ENCODE peak calls at places on chromosomes 3 and 15, in seven cellular contexts. R is IMR-90, V is body of pancreas, B is WTC11, S is GM13976, U is natural killer cell, G is kidney epithelial cell. D is an unnamed sample.

GRCh38 chr3:194095464-194095863 is 40.5 kb upstream of the HES1 start:
- DNase-seq in B (no peak), U (no peak), G (no peak), V (peak), S (no peak), R (no peak), D (no peak)

GRCh38 chr15:40939909-40940801 is 11.0 kb downstream of the DLL4 start:
- DNase-seq in U (no peak), S (no peak), R (no peak), G (no peak), B (no peak), V (no peak), D (no peak)

GRCh38 chr3:196962108-196962929 is 6.3 kb downstream of the PIGZ start:
- DNase-seq in B (no peak), S (no peak), U (peak), G (no peak), V (no peak), R (no peak), D (no peak)

GRCh38 chr15:60720493-60721231 is 241.7 kb upstream of the ICE2 start:
- DNase-seq in V (no peak), B (no peak), G (no peak), R (no peak), U (no peak), S (peak), D (no peak)

GRCh38 chr15:74790080-74790916 is 8.4 kb downstream of the CSK start:
- DNase-seq in V (peak), G (peak), R (peak), B (no peak), U (no peak), S (peak), D (peak)

GRCh38 chr3:13296662-13297061 is 123.5 kb downstream of the NUP210 start:
- DNase-seq in U (no peak), B (no peak), V (no peak), R (no peak), G (no peak), S (no peak), D (no peak)

GRCh38 chr3:193720169-193720568 is 127.2 kb downstream of the OPA1 start:
- DNase-seq in U (no peak), R (no peak), V (no peak), G (no peak), B (no peak), S (no peak), D (no peak)

GRCh38 chr3:73572371-73572770 is 52.4 kb downstream of the PDZRN3 start:
- DNase-seq in V (no peak), B (no peak), R (no peak), U (no peak), G (no peak), S (no peak), D (no peak)

GRCh38 chr15:63381301-63382192 is at the start of gene CA12:
- DNase-seq in B (peak), U (no peak), R (peak), V (peak), S (no peak), G (no peak), D (no peak)

GRCh38 chr15:71224024-71224423 is 108.8 kb downstream of the THSD4 start:
- DNase-seq in B (no peak), R (no peak), S (no peak), U (no peak), V (no peak), G (no peak), D (no peak)

GRCh38 chr3:180265551-180265950 is 228.8 kb upstream of the PEX5L start:
- DNase-seq in S (no peak), B (no peak), V (no peak), R (peak), G (no peak), U (no peak), D (peak)

GRCh38 chr15:82047493-82048446 is 2.0 kb upstream of the MEX3B start:
- DNase-seq in U (no peak), B (peak), R (peak), V (no peak), S (no peak), G (no peak), D (peak)
- TF ChIP-seq CTCF in U (no peak), B (peak), R (no peak), V (no peak), S (no peak), G (no peak), D (no peak)

GRCh38 chr3:190258634-190259033 is 63.6 kb downstream of the CLDN1 start:
- DNase-seq in R (peak), V (no peak), G (peak), B (peak), U (no peak), S (no peak), D (no peak)

GRCh38 chr3:190261740-190262139 is 60.5 kb downstream of the CLDN1 start:
- DNase-seq in U (no peak), V (no peak), G (no peak), R (peak), S (no peak), B (no peak), D (no peak)

GRCh38 chr3:190265126-190265525 is 57.1 kb downstream of the CLDN1 start:
- DNase-seq in R (no peak), U (no peak), V (no peak), S (no peak), G (no peak), B (no peak), D (no peak)

GRCh38 chr3:190261015-190261414 is 61.2 kb downstream of the CLDN1 start:
- DNase-seq in S (no peak), V (no peak), U (no peak), B (no peak), R (peak), G (no peak), D (peak)

GRCh38 chr3:190260301-190260700 is 61.9 kb downstream of the CLDN1 start:
- DNase-seq in R (peak), S (no peak), G (no peak), B (no peak), V (no peak), U (no peak), D (peak)
- TF ChIP-seq CTCF in R (no peak), S (no peak), G (no peak), B (no peak), V (no peak), U (no peak), D (no peak)

GRCh38 chr15:83207622-83208356 is at the start of gene HDGFL3:
- DNase-seq in R (peak), U (peak), V (peak), G (no peak), S (peak), B (peak), D (peak)
- TF ChIP-seq CTCF in R (no peak), U (no peak), V (no peak), G (peak), S (no peak), B (no peak), D (peak)

GRCh38 chr3:186516645-186517044 is 27.5 kb downstream of the CRYGS start:
- DNase-seq in S (no peak), V (no peak), U (no peak), R (no peak), B (no peak), G (no peak), D (no peak)

GRCh38 chr3:186512570-186513302 is 31.4 kb downstream of the CRYGS start:
- DNase-seq in S (no peak), V (no peak), U (no peak), B (no peak), R (no peak), G (no peak), D (no peak)

GRCh38 chr3:186511702-186512101 is 32.5 kb downstream of the CRYGS start:
- DNase-seq in B (no peak), G (no peak), S (no peak), V (no peak), R (no peak), U (no peak), D (no peak)

GRCh38 chr3:186515115-186515514 is 29.1 kb downstream of the CRYGS start:
- DNase-seq in V (no peak), R (no peak), B (no peak), U (no peak), S (no peak), G (no peak), D (no peak)

DNA sequence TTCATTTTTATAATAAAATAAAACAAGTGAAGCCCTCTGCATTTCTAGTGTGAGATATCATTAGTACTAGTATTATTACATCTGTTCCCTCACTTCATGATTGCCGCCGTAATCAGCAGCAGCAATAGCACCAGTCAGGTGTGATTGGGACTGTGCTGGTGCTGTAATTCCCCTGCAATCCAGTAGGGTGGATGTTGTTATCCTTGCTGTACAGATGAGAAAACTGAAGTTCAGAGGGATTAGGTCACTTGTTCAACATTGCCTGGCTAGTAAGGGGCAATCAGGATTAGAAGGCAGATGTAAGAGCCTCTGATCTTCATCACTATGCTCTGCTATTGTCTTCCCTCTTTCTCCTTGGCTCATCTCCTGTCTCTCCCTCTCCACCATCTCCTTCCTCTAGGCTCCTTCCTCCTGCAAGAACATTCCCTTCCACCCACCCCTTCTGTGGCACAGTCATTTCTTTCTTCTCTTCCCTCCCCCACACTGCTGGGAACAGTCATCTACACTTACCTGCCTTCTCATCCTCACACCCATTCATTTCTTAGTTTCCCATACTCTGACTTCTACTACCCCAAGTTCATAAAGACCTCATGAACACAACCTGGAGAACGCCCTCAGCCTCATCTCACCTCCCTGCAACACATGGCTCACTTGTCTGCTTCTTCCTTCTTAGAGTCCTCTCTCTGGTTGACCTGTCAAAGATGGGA is 29.7 kb downstream of the CRYGS start:
- DNase-seq in R (no peak), S (no peak), B (peak), V (no peak), U (no peak), G (no peak), D (no peak)
- TF ChIP-seq CTCF in R (peak), S (no peak), B (peak), V (peak), U (no peak), G (peak), D (peak)

DNA sequence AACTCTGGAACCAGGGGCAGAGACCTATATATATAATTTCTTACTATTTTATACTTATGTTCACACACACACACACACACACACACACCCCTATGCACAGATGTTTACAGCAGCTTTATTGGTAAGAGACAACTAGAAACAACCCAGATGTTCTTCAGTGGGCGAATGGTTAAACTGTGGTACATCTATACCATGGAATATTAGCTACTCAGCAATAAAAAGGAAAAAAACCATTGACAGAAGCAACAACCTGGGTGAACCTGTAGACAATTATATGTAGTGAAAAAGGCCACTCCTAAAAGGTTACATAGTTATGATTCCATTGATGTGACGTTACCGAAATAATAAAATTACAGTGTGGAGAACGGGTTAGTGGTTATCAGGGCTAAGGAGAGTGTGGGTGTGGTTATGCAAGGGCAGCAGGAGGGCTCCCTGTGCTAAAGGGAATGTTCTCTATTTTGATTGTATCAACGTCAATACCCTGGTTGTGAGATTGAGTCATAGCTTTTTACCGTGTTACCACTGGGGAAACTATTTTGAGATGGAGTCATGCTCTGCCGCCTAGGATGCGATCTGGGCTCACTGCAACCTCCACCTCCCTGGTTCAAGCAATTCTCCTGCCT is 85.5 kb downstream of the FLNB start:
- DNase-seq in V (no peak), G (no peak), U (no peak), S (no peak), B (no peak), R (peak), D (peak)
- TF ChIP-seq CTCF in V (no peak), G (no peak), U (no peak), S (no peak), B (no peak), R (no peak), D (no peak)

DNA sequence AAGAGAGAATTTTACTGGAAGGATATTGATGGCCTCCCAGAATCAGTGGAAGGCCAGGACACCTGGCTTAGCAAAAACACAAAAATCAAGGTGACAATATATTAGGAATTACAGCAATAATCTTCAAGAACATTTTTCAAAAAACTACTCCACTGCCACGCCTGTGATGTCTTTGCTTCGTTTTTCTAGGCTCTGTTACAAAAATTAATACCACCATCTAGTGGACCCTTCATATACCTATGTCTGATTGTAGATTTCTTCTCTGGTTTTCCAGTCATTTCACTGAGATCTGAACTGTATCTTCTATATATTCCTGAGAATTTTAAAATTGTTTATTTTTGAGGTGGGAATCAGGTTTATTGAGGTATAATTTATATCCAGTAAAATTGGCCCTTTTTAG is 5.6 kb upstream of the SLC33A1 start:
- DNase-seq in U (no peak), V (no peak), B (no peak), R (peak), S (peak), G (no peak), D (peak)
- TF ChIP-seq CTCF in U (peak), V (peak), B (no peak), R (peak), S (peak), G (peak), D (peak)

DNA sequence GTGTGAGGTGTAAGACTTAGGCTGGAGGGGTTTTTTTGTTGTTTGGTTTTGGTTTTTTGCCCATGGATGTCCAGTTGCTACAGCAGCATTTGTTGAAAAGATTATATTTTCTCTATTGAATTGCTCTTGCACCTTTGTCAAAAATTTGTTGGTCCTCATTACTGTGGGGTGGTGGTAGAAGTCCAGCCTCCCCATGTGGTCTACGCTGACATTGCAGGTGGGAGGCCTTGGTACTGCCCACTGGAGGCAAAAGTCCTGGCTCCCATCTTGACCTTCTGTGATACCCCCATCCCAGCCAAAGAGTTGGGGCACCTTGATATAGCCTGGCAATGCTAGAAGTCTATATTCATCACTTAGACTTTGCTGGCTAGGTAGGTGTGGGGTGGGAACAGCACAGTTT is 5.4 kb upstream of the RAB6B start:
- DNase-seq in U (no peak), R (no peak), S (no peak), G (no peak), B (no peak), V (no peak), D (no peak)
- TF ChIP-seq CTCF in U (no peak), R (no peak), S (no peak), G (no peak), B (no peak), V (no peak), D (peak)